ENCODE peak calls at places on chromosomes 7 and 10, in eight cellular contexts. T is stromal cell of bone marrow; L is T-cell; N is ELR; S is activated naive CD8-positive, alpha-beta T cell treated with anti-CD3 and anti-CD28 coated beads, Interleukin-2, amount 50 U/mL, for 24 hours; C is stimulated activated CD4-positive, alpha-beta T cell treated with anti-CD3 and anti-CD28 coated beads, Interleukin-4, amount 100 ng/mL, for 4 hours; K is activated CD4-positive, alpha-beta T cell treated with anti-CD3 and anti-CD28 coated beads, Interleukin-2, amount 50 U/mL, for 24 hours; J is activated CD8-positive, alpha-beta memory T cell treated with anti-CD3 and anti-CD28 coated beads for 48 hours. G is an unnamed sample.

GRCh38 chr7:141167376-141167964 is 93.6 kb downstream of the TMEM178B start:
- DNase-seq in T (no peak), L (no peak), N (no peak), S (no peak), C (no peak), K (no peak), J (no peak), G (no peak)

GRCh38 chr7:48424731-48425130 is 253.5 kb downstream of the ABCA13 start:
- DNase-seq in T (no peak), L (no peak), N (peak; percentile 23), S (no peak), C (no peak), K (no peak), J (no peak), G (peak; percentile 16)

GRCh38 chr10:33010132-33011037 is 52.4 kb upstream of the ITGB1 start:
- DNase-seq in T (peak; percentile 45), L (no peak), N (peak; percentile 95), S (no peak), C (no peak), K (no peak), J (no peak), G (peak; percentile 89)

GRCh38 chr10:92886334-92886961 is 38.1 kb downstream of the EXOC6 start:
- DNase-seq in T (no peak), L (no peak), N (peak; percentile 29), S (no peak), C (no peak), K (no peak), J (no peak), G (peak; percentile 2)

GRCh38 chr7:70419816-70420215 is 712.1 kb upstream of the GALNT17 start:
- DNase-seq in T (no peak), L (no peak), N (no peak), S (no peak), C (no peak), K (no peak), J (no peak), G (no peak)

GRCh38 chr7:136046548-136046947 is 69.4 kb upstream of the MTPN start:
- DNase-seq in T (no peak), L (no peak), N (no peak), S (no peak), C (no peak), K (no peak), J (no peak), G (no peak)

GRCh38 chr7:22147113-22147512 is 201.4 kb upstream of the CDCA7L start:
- DNase-seq in T (no peak), L (no peak), N (no peak), S (peak; percentile 42), C (no peak), K (no peak), J (no peak), G (peak; percentile 19)

GRCh38 chr7:93178213-93178612 is 30.0 kb upstream of the SAMD9L start:
- DNase-seq in T (no peak), L (no peak), N (peak; percentile 47), S (no peak), C (no peak), K (no peak), J (no peak), G (peak; percentile 47)

GRCh38 chr7:105600720-105601550 is 19.6 kb upstream of the EFCAB10 start:
- DNase-seq in T (no peak), L (no peak), N (no peak), S (no peak), C (no peak), K (no peak), J (no peak), G (peak; percentile 5)

GRCh38 chr7:82443801-82444219 is 233 bp upstream of the CACNA2D1 start:
- DNase-seq in T (peak; percentile 80), L (no peak), N (peak; percentile 84), S (no peak), C (no peak), K (no peak), J (no peak), G (peak; percentile 92)

GRCh38 chr7:64795176-64795575 is 948 bp downstream of the ZNF138 start:
- DNase-seq in T (no peak), L (no peak), N (no peak), S (no peak), C (no peak), K (no peak), J (no peak), G (no peak)

GRCh38 chr7:80533287-80533686 is 21.4 kb upstream of the GNAT3 start:
- DNase-seq in T (peak; percentile 13), L (no peak), N (no peak), S (no peak), C (no peak), K (no peak), J (no peak), G (peak; percentile 54)

GRCh38 chr10:130746311-130746710 is 565.2 kb downstream of the TCERG1L start:
- DNase-seq in T (no peak), L (no peak), N (no peak), S (no peak), C (no peak), K (no peak), J (no peak), G (no peak)

GRCh38 chr7:100584677-100585510 is 1.0 kb downstream of the LRCH4 start:
- DNase-seq in T (no peak), L (no peak), N (peak; percentile 70), S (no peak), C (no peak), K (no peak), J (no peak), G (peak; percentile 75)

GRCh38 chr7:74430961-74431466 is 22.7 kb upstream of the GTF2IRD1 start:
- DNase-seq in T (no peak), L (no peak), N (no peak), S (no peak), C (no peak), K (no peak), J (no peak), G (no peak)

GRCh38 chr7:7505936-7506335 is 29.7 kb downstream of the COL28A1 start:
- DNase-seq in T (peak; percentile 50), L (no peak), N (no peak), S (no peak), C (no peak), K (no peak), J (no peak), G (peak; percentile 50)

GRCh38 chr7:104156842-104157277 is 51.0 kb downstream of the ORC5 start:
- DNase-seq in T (peak; percentile 3), L (no peak), N (peak; percentile 56), S (no peak), C (no peak), K (no peak), J (no peak), G (peak; percentile 56)

GRCh38 chr10:95308389-95309302 is 17.8 kb upstream of the PDLIM1 start:
- DNase-seq in T (peak; percentile 81), L (no peak), N (peak; percentile 98), S (no peak), C (no peak), K (no peak), J (no peak), G (peak; percentile 94)

GRCh38 chr10:100828744-100829102 is 83.3 kb downstream of the PAX2 start:
- DNase-seq in T (no peak), L (no peak), N (no peak), S (peak; percentile 46), C (no peak), K (no peak), J (no peak), G (peak; percentile 20)

GRCh38 chr7:24721378-24722030 is 35.8 kb downstream of the GSDME start:
- DNase-seq in T (no peak), L (no peak), N (no peak), S (no peak), C (no peak), K (no peak), J (no peak), G (no peak)

GRCh38 chr7:151104411-151105235 is 18.3 kb downstream of the AGAP3 start:
- DNase-seq in T (peak; percentile 86), L (no peak), N (no peak), S (no peak), C (no peak), K (no peak), J (no peak), G (peak; percentile 35)

GRCh38 chr7:33447980-33448379 is 318.6 kb downstream of the BBS9 start:
- DNase-seq in T (no peak), L (no peak), N (no peak), S (no peak), C (no peak), K (no peak), J (no peak), G (no peak)

GRCh38 chr7:67738958-67739357 is 742.3 kb downstream of the TYW1 start:
- DNase-seq in T (peak; percentile 53), L (no peak), N (no peak), S (no peak), C (no peak), K (no peak), J (no peak), G (peak; percentile 15)

GRCh38 chr10:23556727-23557440 is 118.0 kb downstream of the OTUD1 start:
- DNase-seq in T (peak; percentile 31), L (no peak), N (peak; percentile 82), S (no peak), C (no peak), K (no peak), J (no peak), G (peak; percentile 86)

GRCh38 chr10:121935702-121936101 is 7.9 kb upstream of the ATE1 start:
- DNase-seq in T (no peak), L (no peak), N (no peak), S (no peak), C (no peak), K (no peak), J (no peak), G (no peak)

GRCh38 chr7:155808551-155809331 is 3.5 kb downstream of the SHH start:
- DNase-seq in T (no peak), L (no peak), N (no peak), S (no peak), C (no peak), K (no peak), J (no peak), G (no peak)

GRCh38 chr10:122504551-122504950 is 43.2 kb downstream of the HTRA1 start:
- DNase-seq in T (peak; percentile 89), L (no peak), N (peak; percentile 60), S (no peak), C (no peak), K (no peak), J (no peak), G (peak; percentile 94)

GRCh38 chr7:132280335-132280734 is 295.9 kb downstream of the PLXNA4 start:
- DNase-seq in T (no peak), L (no peak), N (no peak), S (no peak), C (no peak), K (no peak), J (no peak), G (no peak)

GRCh38 chr10:123478112-123478511 is 188.0 kb upstream of the GPR26 start:
- DNase-seq in T (no peak), L (no peak), N (no peak), S (no peak), C (no peak), K (no peak), J (no peak), G (no peak)

GRCh38 chr7:40709077-40709964 is 574.5 kb downstream of the SUGCT start:
- DNase-seq in T (no peak), L (no peak), N (peak; percentile 36), S (no peak), C (no peak), K (no peak), J (no peak), G (peak; percentile 50)

GRCh38 chr7:100867040-100867795 is at the start of gene TRIP6:
- DNase-seq in T (peak; percentile 94), L (no peak), N (peak; percentile 92), S (peak; percentile 82), C (peak; percentile 69), K (peak; percentile 68), J (peak; percentile 51), G (peak; percentile 95)

GRCh38 chr7:64876792-64877713 is 26.0 kb upstream of the ZNF273 start:
- DNase-seq in T (no peak), L (peak; percentile 68), N (no peak), S (peak; percentile 63), C (peak; percentile 74), K (peak; percentile 66), J (peak; percentile 39), G (peak; percentile 41)

GRCh38 chr7:25951414-25952276 is 200.4 kb upstream of the NFE2L3 start:
- DNase-seq in T (no peak), L (no peak), N (peak; percentile 2), S (no peak), C (no peak), K (no peak), J (no peak), G (peak; percentile 49)

GRCh38 chr7:95781967-95782586 is 9.7 kb downstream of the DYNC1I1 start:
- DNase-seq in T (no peak), L (no peak), N (no peak), S (no peak), C (no peak), K (no peak), J (no peak), G (no peak)